ENCODE peak calls at places on chromosomes 12 and 14, in four cellular contexts. One of them, this sample, is unnamed.

GRCh38 chr12:127445583-127445982 is 821.4 kb upstream of the TMEM132C start:
- DNase-seq in mammary epithelial cell: no peak
- DNase-seq in RWPE1: no peak
- DNase-seq in tibial nerve: no peak
- DNase-seq in this sample: no peak

GRCh38 chr14:57831981-57832380 is 33.9 kb downstream of the SLC35F4 start:
- DNase-seq in mammary epithelial cell: no peak
- DNase-seq in RWPE1: no peak
- DNase-seq in tibial nerve: no peak
- DNase-seq in this sample: no peak

GRCh38 chr14:68384335-68384734 is 408.5 kb downstream of the ZFP36L1 start:
- DNase-seq in tibial nerve: no peak
- DNase-seq in mammary epithelial cell: no peak
- DNase-seq in RWPE1: no peak
- DNase-seq in this sample: peak; percentile 49

GRCh38 chr14:101465795-101466448 is 95.4 kb upstream of the DIO3 start:
- DNase-seq in tibial nerve: no peak
- DNase-seq in mammary epithelial cell: no peak
- DNase-seq in RWPE1: no peak
- DNase-seq in this sample: no peak

GRCh38 chr12:31034372-31034771 is 39.3 kb upstream of the DDX11 start:
- DNase-seq in RWPE1: no peak
- DNase-seq in mammary epithelial cell: no peak
- DNase-seq in tibial nerve: no peak
- DNase-seq in this sample: no peak

GRCh38 chr14:31253746-31254471 is 46.3 kb upstream of the HECTD1 start:
- DNase-seq in tibial nerve: no peak
- DNase-seq in RWPE1: no peak
- DNase-seq in mammary epithelial cell: no peak
- DNase-seq in this sample: no peak

GRCh38 chr12:3218150-3218845 is 141.1 kb downstream of the TSPAN9 start:
- DNase-seq in mammary epithelial cell: peak; percentile 47
- DNase-seq in RWPE1: peak; percentile 79
- DNase-seq in tibial nerve: peak; percentile 67
- DNase-seq in this sample: no peak

GRCh38 chr12:104083769-104084475 is 19.6 kb downstream of the HCFC2 start:
- DNase-seq in mammary epithelial cell: no peak
- DNase-seq in RWPE1: no peak
- DNase-seq in tibial nerve: no peak
- DNase-seq in this sample: no peak

GRCh38 chr14:58865520-58866281 is 227.9 kb downstream of the DACT1 start:
- DNase-seq in mammary epithelial cell: peak; percentile 9
- DNase-seq in tibial nerve: no peak
- DNase-seq in RWPE1: no peak
- DNase-seq in this sample: no peak

GRCh38 chr12:32477714-32478113 is 78.4 kb downstream of the FGD4 start:
- DNase-seq in mammary epithelial cell: no peak
- DNase-seq in RWPE1: no peak
- DNase-seq in tibial nerve: no peak
- DNase-seq in this sample: no peak

GRCh38 chr12:115667116-115667515 is 610.4 kb downstream of the MED13L start:
- DNase-seq in RWPE1: no peak
- DNase-seq in mammary epithelial cell: no peak
- DNase-seq in tibial nerve: no peak
- DNase-seq in this sample: no peak

GRCh38 chr12:5688226-5688625 is 256.3 kb downstream of the NTF3 start:
- DNase-seq in mammary epithelial cell: no peak
- DNase-seq in tibial nerve: no peak
- DNase-seq in RWPE1: no peak
- DNase-seq in this sample: no peak
- TF ChIP-seq CTCF in mammary epithelial cell: no peak
- TF ChIP-seq CTCF in tibial nerve: no peak
- TF ChIP-seq CTCF in RWPE1: no peak
- TF ChIP-seq CTCF in this sample: no peak

GRCh38 chr12:2139651-2140050 is 86.9 kb downstream of the CACNA1C start:
- DNase-seq in tibial nerve: no peak
- DNase-seq in mammary epithelial cell: no peak
- DNase-seq in RWPE1: no peak
- DNase-seq in this sample: no peak

GRCh38 chr12:2138871-2139308 is 86.1 kb downstream of the CACNA1C start:
- DNase-seq in tibial nerve: no peak
- DNase-seq in RWPE1: no peak
- DNase-seq in mammary epithelial cell: no peak
- DNase-seq in this sample: no peak

GRCh38 chr12:2138294-2138693 is 85.5 kb downstream of the CACNA1C start:
- DNase-seq in tibial nerve: no peak
- DNase-seq in RWPE1: no peak
- DNase-seq in mammary epithelial cell: no peak
- DNase-seq in this sample: no peak

GRCh38 chr12:2136901-2137300 is 84.1 kb downstream of the CACNA1C start:
- DNase-seq in mammary epithelial cell: no peak
- DNase-seq in tibial nerve: no peak
- DNase-seq in RWPE1: no peak
- DNase-seq in this sample: no peak

DNA sequence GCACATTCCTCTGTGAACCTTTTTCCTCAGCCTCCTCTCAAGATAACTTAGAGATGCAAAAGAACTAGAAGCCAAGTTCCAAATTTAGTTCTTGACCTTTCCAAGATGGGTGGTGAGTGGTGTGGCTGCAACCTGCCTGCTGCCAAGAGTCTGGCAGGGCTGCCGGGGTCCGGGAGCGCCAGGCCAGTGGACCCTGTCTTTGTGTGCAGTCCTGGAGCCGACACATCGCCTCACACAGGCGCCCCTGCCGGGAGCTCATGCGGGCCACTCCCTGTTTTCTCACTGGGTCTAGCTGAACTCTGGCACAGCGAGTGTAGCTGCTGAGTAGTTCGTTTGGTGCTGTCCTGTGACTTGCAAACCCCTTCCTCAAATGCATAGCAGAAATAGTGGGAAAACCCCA is 84.9 kb downstream of the CACNA1C start:
- DNase-seq in RWPE1: no peak
- DNase-seq in mammary epithelial cell: no peak
- DNase-seq in tibial nerve: no peak
- DNase-seq in this sample: no peak
- TF ChIP-seq CTCF in RWPE1: no peak
- TF ChIP-seq CTCF in mammary epithelial cell: no peak
- TF ChIP-seq CTCF in tibial nerve: no peak
- TF ChIP-seq CTCF in this sample: no peak

GRCh38 chr14:42911642-42912041 is 1305.0 kb downstream of the LRFN5 start:
- DNase-seq in mammary epithelial cell: no peak
- DNase-seq in RWPE1: no peak
- DNase-seq in tibial nerve: no peak
- DNase-seq in this sample: no peak
- TF ChIP-seq CTCF in mammary epithelial cell: no peak
- TF ChIP-seq CTCF in RWPE1: no peak
- TF ChIP-seq CTCF in tibial nerve: no peak
- TF ChIP-seq CTCF in this sample: no peak

GRCh38 chr14:25882899-25883298 is 714.9 kb downstream of the NOVA1 start:
- DNase-seq in mammary epithelial cell: no peak
- DNase-seq in tibial nerve: no peak
- DNase-seq in RWPE1: no peak
- DNase-seq in this sample: no peak
- TF ChIP-seq CTCF in mammary epithelial cell: no peak
- TF ChIP-seq CTCF in tibial nerve: no peak
- TF ChIP-seq CTCF in RWPE1: no peak
- TF ChIP-seq CTCF in this sample: no peak

This sample was measured in HL-60.